ENCODE peak calls at places on chromosome 19, in six cellular contexts. L, A, O, H, C and B are unnamed samples.

GRCh38 chr19:29122185-29122584 is 90.8 kb downstream of the UQCRFS1 start:
- DNase-seq in L (no peak), A (no peak), O (no peak), H (no peak), C (no peak), B (no peak)

GRCh38 chr19:2365201-2365970 is 5.3 kb downstream of the TMPRSS9 start:
- DNase-seq in L (no peak), A (no peak), O (no peak), H (no peak), C (no peak), B (no peak)

GRCh38 chr19:34350161-34350561 is 14.8 kb upstream of the GPI start:
- DNase-seq in L (peak; percentile 29), A (no peak), O (no peak), H (no peak), C (peak; percentile 62), B (no peak)

GRCh38 chr19:6451583-6452222 is 7.9 kb downstream of the SLC25A23 start:
- DNase-seq in L (no peak), A (no peak), O (no peak), H (no peak), C (no peak), B (no peak)

GRCh38 chr19:33063356-33064116 is 1.2 kb downstream of the RHPN2 start:
- DNase-seq in L (no peak), A (peak; percentile 9), O (peak; percentile 29), H (peak; percentile 30), C (no peak), B (no peak)

GRCh38 chr19:3178377-3178972 is at the start of gene S1PR4:
- DNase-seq in L (peak; percentile 35), A (no peak), O (no peak), H (no peak), C (no peak), B (no peak)

GRCh38 chr19:31890230-31890629 is 455.2 kb upstream of the ZNF507 start:
- DNase-seq in L (no peak), A (no peak), O (no peak), H (no peak), C (no peak), B (no peak)

GRCh38 chr19:35730326-35730725 is 11.9 kb downstream of the IGFLR1 start:
- DNase-seq in L (no peak), A (no peak), O (no peak), H (no peak), C (no peak), B (no peak)

GRCh38 chr19:51493776-51494175 is 7.8 kb downstream of the SIGLEC12 start:
- DNase-seq in L (no peak), A (no peak), O (no peak), H (no peak), C (no peak), B (no peak)

GRCh38 chr19:13022111-13022858 is 27.0 kb downstream of the NFIX start:
- DNase-seq in L (no peak), A (no peak), O (no peak), H (peak; percentile 63), C (no peak), B (no peak)

GRCh38 chr19:17739121-17739875 is 12.0 kb upstream of the FCHO1 start:
- DNase-seq in L (no peak), A (no peak), O (no peak), H (peak; percentile 55), C (no peak), B (no peak)

GRCh38 chr19:10305139-10305806 is 4.3 kb downstream of the ZGLP1 start:
- DNase-seq in L (no peak), A (peak; percentile 35), O (no peak), H (no peak), C (no peak), B (peak; percentile 63)

GRCh38 chr19:30906871-30907270 is 442.4 kb downstream of the TSHZ3 start:
- DNase-seq in L (no peak), A (no peak), O (no peak), H (no peak), C (no peak), B (no peak)

GRCh38 chr19:3969435-3970312 is 1.2 kb downstream of the DAPK3 start:
- DNase-seq in L (no peak), A (no peak), O (no peak), H (no peak), C (no peak), B (no peak)

GRCh38 chr19:34519602-34520001 is 38.0 kb downstream of the WTIP start:
- DNase-seq in L (no peak), A (no peak), O (no peak), H (no peak), C (no peak), B (no peak)

GRCh38 chr19:6213266-6213595 is 66.5 kb downstream of the MLLT1 start:
- DNase-seq in L (no peak), A (no peak), O (no peak), H (no peak), C (no peak), B (peak; percentile 33)

GRCh38 chr19:9912551-9913236 is 23.6 kb downstream of the OLFM2 start:
- DNase-seq in L (no peak), A (no peak), O (no peak), H (no peak), C (no peak), B (no peak)

GRCh38 chr19:6458695-6459355 is 767 bp downstream of the SLC25A23 start:
- DNase-seq in L (no peak), A (no peak), O (no peak), H (peak; percentile 40), C (no peak), B (no peak)

GRCh38 chr19:38252935-38253691 is 3.1 kb downstream of the PPP1R14A start:
- DNase-seq in L (no peak), A (peak; percentile 89), O (peak; percentile 61), H (peak; percentile 54), C (no peak), B (peak; percentile 48)

GRCh38 chr19:18062043-18062442 is 24.7 kb downstream of the IL12RB1 start:
- DNase-seq in L (no peak), A (no peak), O (no peak), H (no peak), C (no peak), B (peak; percentile 22)